ENCODE peak calls at places on chromosomes 2 and 18, in seven cellular contexts. F, N, Q, G, C, U and H are unnamed samples.

GRCh38 chr2:162153608-162154224 is 1.7 kb upstream of the GCG start:
- DNase-seq in F (peak), N (no peak), Q (peak), G (peak), C (peak), U (no peak), H (peak)

GRCh38 chr2:190875881-190876280 is 4.7 kb upstream of the GLS start:
- DNase-seq in F (no peak), N (no peak), Q (no peak), G (no peak), C (no peak), U (no peak), H (no peak)

GRCh38 chr2:28422903-28423741 is 30.5 kb downstream of the FOSL2 start:
- DNase-seq in F (no peak), N (no peak), Q (no peak), G (no peak), C (no peak), U (no peak), H (no peak)

GRCh38 chr2:42339191-42339912 is 21.7 kb downstream of the COX7A2L start:
- DNase-seq in F (no peak), N (peak), Q (no peak), G (no peak), C (no peak), U (no peak), H (no peak)

GRCh38 chr2:160752475-160753330 is 259.1 kb upstream of the RBMS1 start:
- DNase-seq in F (no peak), N (no peak), Q (peak), G (no peak), C (peak), U (no peak), H (peak)

GRCh38 chr2:29309090-29310054 is 194.2 kb downstream of the CLIP4 start:
- DNase-seq in F (peak), N (no peak), Q (peak), G (peak), C (peak), U (no peak), H (peak)

GRCh38 chr2:108315408-108316193 is 26.9 kb downstream of the SULT1C2 start:
- DNase-seq in F (peak), N (no peak), Q (no peak), G (peak), C (peak), U (no peak), H (peak)

GRCh38 chr18:40402052-40402451 is 1553.0 kb upstream of the PIK3C3 start:
- DNase-seq in F (no peak), N (no peak), Q (no peak), G (no peak), C (no peak), U (no peak), H (no peak)

GRCh38 chr18:24185805-24186204 is 46.9 kb downstream of the CABYR start:
- DNase-seq in F (no peak), N (no peak), Q (peak), G (no peak), C (peak), U (no peak), H (no peak)

GRCh38 chr2:69946351-69947077 is 14.9 kb downstream of the ASPRV1 start:
- DNase-seq in F (no peak), N (no peak), Q (peak), G (no peak), C (peak), U (no peak), H (peak)

GRCh38 chr2:1884933-1885580 is 140.7 kb upstream of the PXDN start:
- DNase-seq in F (no peak), N (no peak), Q (peak), G (no peak), C (peak), U (no peak), H (no peak)

GRCh38 chr2:239469101-239469960 is 68.5 kb upstream of the HDAC4 start:
- DNase-seq in F (no peak), N (no peak), Q (no peak), G (no peak), C (no peak), U (no peak), H (no peak)

GRCh38 chr2:42480402-42480801 is 13.4 kb downstream of the KCNG3 start:
- DNase-seq in F (no peak), N (no peak), Q (no peak), G (no peak), C (no peak), U (no peak), H (no peak)

GRCh38 chr2:146820672-146821071 is 1024.2 kb upstream of the ACVR2A start:
- DNase-seq in F (no peak), N (no peak), Q (peak), G (no peak), C (peak), U (no peak), H (peak)

GRCh38 chr18:56083097-56083865 is 495.3 kb upstream of the TCF4 start:
- DNase-seq in F (peak), N (no peak), Q (peak), G (no peak), C (peak), U (peak), H (no peak)

GRCh38 chr2:164014068-164014577 is 278.3 kb upstream of the FIGN start:
- DNase-seq in F (no peak), N (no peak), Q (peak), G (no peak), C (peak), U (no peak), H (no peak)

GRCh38 chr2:236702693-236703092 is 133.1 kb downstream of the ACKR3 start:
- DNase-seq in F (no peak), N (no peak), Q (no peak), G (no peak), C (no peak), U (no peak), H (no peak)

GRCh38 chr18:50091495-50092249 is 103.3 kb downstream of the MYO5B start:
- DNase-seq in F (no peak), N (no peak), Q (no peak), G (no peak), C (peak), U (no peak), H (no peak)

GRCh38 chr2:74850816-74851566 is 17.1 kb downstream of the HK2 start:
- DNase-seq in F (peak), N (no peak), Q (peak), G (no peak), C (peak), U (no peak), H (peak)

GRCh38 chr18:25144835-25145234 is 207.1 kb downstream of the ZNF521 start:
- DNase-seq in F (no peak), N (no peak), Q (peak), G (no peak), C (peak), U (peak), H (peak)

GRCh38 chr2:226002438-226002837 is 602.9 kb downstream of the NYAP2 start:
- DNase-seq in F (peak), N (no peak), Q (peak), G (no peak), C (peak), U (no peak), H (peak)

GRCh38 chr18:475202-475624 is 25.3 kb downstream of the COLEC12 start:
- DNase-seq in F (no peak), N (no peak), Q (peak), G (peak), C (peak), U (no peak), H (no peak)

GRCh38 chr2:229268626-229269025 is 2.5 kb downstream of the PID1 start:
- DNase-seq in F (no peak), N (no peak), Q (no peak), G (no peak), C (peak), U (no peak), H (no peak)

GRCh38 chr2:232264081-232264480 is 114.5 kb upstream of the ALPP start:
- DNase-seq in F (no peak), N (no peak), Q (no peak), G (no peak), C (no peak), U (no peak), H (no peak)

GRCh38 chr2:146734042-146734715 is 1110.7 kb upstream of the ACVR2A start:
- DNase-seq in F (peak), N (no peak), Q (peak), G (peak), C (peak), U (no peak), H (peak)

GRCh38 chr2:49251766-49252165 is 97.5 kb upstream of the FSHR start:
- DNase-seq in F (no peak), N (no peak), Q (peak), G (no peak), C (peak), U (no peak), H (no peak)

GRCh38 chr18:25288340-25288955 is 63.5 kb downstream of the ZNF521 start:
- DNase-seq in F (no peak), N (no peak), Q (no peak), G (no peak), C (no peak), U (no peak), H (no peak)

GRCh38 chr2:4381049-4381448 is 677.7 kb downstream of the DCDC2C start:
- DNase-seq in F (no peak), N (no peak), Q (no peak), G (no peak), C (no peak), U (no peak), H (no peak)

GRCh38 chr2:97857553-97857952 is 138.2 kb downstream of the TMEM131 start:
- DNase-seq in F (no peak), N (no peak), Q (no peak), G (no peak), C (no peak), U (no peak), H (no peak)

GRCh38 chr2:153536105-153536504 is 57.5 kb upstream of the RPRM start:
- DNase-seq in F (no peak), N (no peak), Q (no peak), G (no peak), C (no peak), U (no peak), H (no peak)

DNA sequence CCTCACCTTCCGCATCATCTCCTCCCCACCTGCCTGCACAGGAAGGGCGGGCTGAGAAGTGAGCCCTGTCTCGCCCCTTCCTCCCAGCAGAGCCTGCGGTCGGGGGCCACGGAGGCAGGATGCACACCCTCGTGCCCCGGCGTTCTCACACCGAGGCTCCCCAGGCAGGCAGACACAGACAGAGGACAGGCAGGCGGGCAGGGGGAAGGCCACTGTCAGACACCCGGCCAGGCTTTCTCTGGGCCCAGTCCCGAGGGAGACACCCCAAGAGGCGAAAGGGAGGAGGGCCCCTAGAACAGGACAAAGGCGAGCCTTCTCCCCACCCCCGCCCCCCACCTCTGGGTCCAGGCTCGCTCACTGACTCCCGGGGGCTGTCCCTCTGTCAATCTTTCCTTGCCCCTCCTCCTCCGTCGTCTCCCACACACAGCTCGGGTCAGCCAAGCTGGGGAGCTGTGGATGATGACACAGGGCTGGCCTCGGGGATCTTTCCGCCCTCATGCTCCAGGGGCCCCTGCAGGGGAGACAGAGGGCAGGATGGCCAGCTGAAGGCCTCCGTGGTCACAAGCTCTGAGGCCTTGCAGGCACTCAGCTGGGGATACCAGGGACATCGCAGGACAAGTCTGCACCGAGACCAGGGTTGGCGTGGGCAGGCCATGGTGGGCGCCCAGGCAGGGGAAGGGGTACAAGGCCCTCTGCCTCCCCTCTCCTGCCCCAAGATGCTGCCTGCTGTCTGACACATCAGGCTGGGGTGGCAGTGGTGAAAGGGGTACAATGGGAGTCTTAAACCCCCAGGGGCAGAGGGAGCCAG is 24.9 kb downstream of the BIN1 start:
- DNase-seq in F (peak), N (no peak), Q (peak), G (no peak), C (no peak), U (no peak), H (no peak)
- H3K4me3 ChIP-seq in F (no peak), N (no peak), Q (no peak), G (no peak), C (no peak), U (no peak), H (no peak)

GRCh38 chr18:7750966-7751365 is 183.8 kb downstream of the PTPRM start:
- DNase-seq in F (no peak), N (no peak), Q (no peak), G (no peak), C (no peak), U (no peak), H (no peak)

GRCh38 chr18:7755753-7756475 is 188.8 kb downstream of the PTPRM start:
- DNase-seq in F (peak), N (no peak), Q (peak), G (no peak), C (no peak), U (no peak), H (no peak)

GRCh38 chr18:7754725-7755181 is 187.6 kb downstream of the PTPRM start:
- DNase-seq in F (peak), N (peak), Q (peak), G (peak), C (no peak), U (peak), H (no peak)

GRCh38 chr18:7757175-7757574 is 190.1 kb downstream of the PTPRM start:
- DNase-seq in F (no peak), N (no peak), Q (peak), G (no peak), C (no peak), U (no peak), H (peak)

DNA sequence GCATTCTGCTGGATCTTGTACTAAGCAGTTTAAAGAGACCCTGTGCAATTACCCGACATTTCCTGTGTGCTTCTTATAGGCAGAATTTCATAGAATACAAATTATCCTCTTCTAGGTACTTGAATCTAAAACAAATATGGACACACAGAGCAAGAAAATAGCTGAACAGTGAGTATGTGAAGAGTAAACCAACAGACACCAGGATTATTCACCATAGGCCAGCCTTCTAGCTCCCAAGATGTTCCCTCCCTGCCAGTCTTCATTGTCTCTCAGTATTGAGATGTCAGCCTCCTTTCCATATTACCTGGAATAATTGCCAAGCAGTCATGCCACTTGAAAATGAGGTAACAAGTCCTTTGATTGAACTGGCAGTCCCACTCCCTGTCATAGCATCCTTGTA is 187.1 kb downstream of the PTPRM start:
- DNase-seq in F (no peak), N (no peak), Q (no peak), G (no peak), C (no peak), U (no peak), H (no peak)
- H3K4me3 ChIP-seq in F (no peak), N (no peak), Q (no peak), G (no peak), C (no peak), U (no peak), H (no peak)

GRCh38 chr2:45000921-45001628 is 8.2 kb downstream of the SIX2 start:
- DNase-seq in F (peak), N (no peak), Q (no peak), G (peak), C (no peak), U (no peak), H (no peak)
- H3K4me3 ChIP-seq in F (peak), N (peak), Q (peak), G (peak), C (peak), U (no peak), H (peak)

GRCh38 chr18:77119851-77120491 is 12.6 kb downstream of the MBP start:
- DNase-seq in F (no peak), N (no peak), Q (no peak), G (no peak), C (no peak), U (no peak), H (no peak)

GRCh38 chr18:77129150-77129551 is 3.4 kb downstream of the MBP start:
- DNase-seq in F (peak), N (no peak), Q (peak), G (no peak), C (peak), U (no peak), H (peak)

GRCh38 chr18:77127769-77128671 is 4.6 kb downstream of the MBP start:
- DNase-seq in F (peak), N (no peak), Q (peak), G (no peak), C (peak), U (no peak), H (peak)

GRCh38 chr18:77123313-77124231 is 9.0 kb downstream of the MBP start:
- DNase-seq in F (no peak), N (no peak), Q (no peak), G (no peak), C (no peak), U (no peak), H (no peak)

GRCh38 chr18:77124452-77124922 is 8.1 kb downstream of the MBP start:
- DNase-seq in F (no peak), N (no peak), Q (no peak), G (no peak), C (peak), U (no peak), H (no peak)
- H3K4me3 ChIP-seq in F (no peak), N (no peak), Q (no peak), G (no peak), C (no peak), U (no peak), H (no peak)

GRCh38 chr2:189214484-189214883 is 34.9 kb upstream of the COL5A2 start:
- DNase-seq in F (no peak), N (no peak), Q (no peak), G (no peak), C (no peak), U (no peak), H (no peak)

GRCh38 chr2:189208254-189208653 is 28.7 kb upstream of the COL5A2 start:
- DNase-seq in F (no peak), N (no peak), Q (no peak), G (no peak), C (no peak), U (no peak), H (no peak)

GRCh38 chr2:189213226-189213625 is 33.7 kb upstream of the COL5A2 start:
- DNase-seq in F (no peak), N (no peak), Q (peak), G (no peak), C (no peak), U (no peak), H (no peak)

GRCh38 chr2:189210250-189211075 is 30.9 kb upstream of the COL5A2 start:
- DNase-seq in F (peak), N (no peak), Q (peak), G (no peak), C (peak), U (no peak), H (peak)
- H3K4me3 ChIP-seq in F (no peak), N (no peak), Q (no peak), G (no peak), C (peak), U (no peak), H (peak)

DNA sequence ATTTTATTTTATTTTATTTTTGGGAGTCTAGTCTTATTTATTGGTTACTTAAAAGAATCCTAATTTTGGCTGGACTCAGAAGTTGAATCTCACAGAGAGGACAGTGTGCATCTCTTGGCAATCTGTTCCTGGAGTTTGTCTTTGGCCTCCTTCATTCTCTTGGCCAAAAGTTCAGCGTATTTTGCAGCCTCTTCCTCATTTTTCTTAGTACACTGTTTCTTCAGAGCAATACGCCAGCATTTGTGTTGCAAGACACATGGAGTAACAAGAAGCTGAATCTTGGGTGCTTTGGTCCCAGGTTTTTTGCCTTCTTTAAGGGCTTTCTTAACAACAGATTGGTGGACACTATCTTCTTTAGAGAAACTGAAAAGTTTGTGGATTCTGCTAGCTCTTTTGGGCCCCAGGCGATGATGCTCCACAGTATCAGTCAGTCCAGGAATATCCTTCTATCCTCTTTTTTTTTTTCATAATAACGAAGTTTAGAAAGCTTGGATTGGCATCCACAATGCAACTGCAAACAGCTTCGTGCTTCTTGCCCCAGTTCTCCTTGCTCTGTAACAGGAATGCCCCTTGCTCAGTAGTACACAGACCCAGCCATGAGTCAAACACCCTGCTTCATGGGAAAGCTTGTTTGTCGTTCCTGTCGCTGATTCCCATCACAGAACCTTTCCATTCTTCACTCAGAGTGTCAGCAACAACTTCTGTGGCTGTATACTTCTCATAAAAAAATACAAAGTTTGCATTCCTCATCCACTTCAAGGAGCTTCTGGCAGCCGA is 34.8 kb upstream of the RFX8 start:
- DNase-seq in F (no peak), N (no peak), Q (peak), G (no peak), C (peak), U (no peak), H (no peak)
- H3K4me3 ChIP-seq in F (no peak), N (no peak), Q (no peak), G (no peak), C (no peak), U (no peak), H (no peak)

DNA sequence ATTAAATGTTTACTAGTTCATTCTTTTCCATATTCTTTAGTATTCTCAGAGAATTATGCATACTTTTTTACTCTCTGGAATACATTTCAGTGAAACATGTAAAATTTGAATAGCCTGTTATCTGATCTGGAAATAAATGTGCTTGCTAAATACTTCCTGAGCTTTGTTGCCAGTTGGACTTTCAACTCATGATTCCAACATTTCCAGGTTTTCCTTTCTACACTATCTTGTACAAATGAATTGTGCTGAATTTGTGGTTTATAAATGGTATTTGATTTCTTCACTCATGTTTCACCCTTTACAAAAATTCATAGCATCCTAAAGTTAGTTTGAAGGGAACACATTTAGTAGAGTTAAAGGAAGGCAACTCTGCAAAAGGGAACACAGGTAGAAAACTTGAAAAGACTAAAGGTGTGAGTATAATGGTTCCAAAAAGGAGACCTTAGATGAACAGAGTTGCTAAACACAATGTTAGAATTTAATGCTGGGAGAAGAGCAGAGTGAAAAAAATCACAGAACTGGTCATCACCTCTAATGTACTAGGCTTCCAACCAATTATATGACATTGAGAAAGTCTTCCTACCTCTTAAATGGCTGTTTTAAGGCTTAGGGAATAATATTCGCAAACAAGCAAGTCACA is 28.6 kb downstream of the SYT4 start:
- DNase-seq in F (no peak), N (no peak), Q (peak), G (no peak), C (no peak), U (no peak), H (no peak)
- H3K4me3 ChIP-seq in F (no peak), N (no peak), Q (no peak), G (no peak), C (no peak), U (no peak), H (no peak)